ENCODE peak calls at places on chromosomes 7 and 10, in seven cellular contexts. W is IMR-90, V is esophagus muscularis mucosa, U is A549, S is H54, X is stomach, P is endothelial cell of umbilical vein. Y is an unnamed sample.

GRCh38 chr10:1043532-1043995 is 5.4 kb downstream of the IDI1 start:
- DNase-seq in W (no peak), V (no peak), U (no peak), S (no peak), X (no peak), P (peak; percentile 32), Y (no peak)

GRCh38 chr10:125186431-125187170 is 26.2 kb upstream of the CTBP2 start:
- DNase-seq in W (no peak), V (no peak), U (no peak), S (no peak), X (no peak), P (no peak), Y (no peak)

GRCh38 chr7:53350241-53350640 is 314.8 kb downstream of the POM121L12 start:
- DNase-seq in W (no peak), V (no peak), U (no peak), S (peak; percentile 40), X (no peak), P (peak; percentile 29), Y (no peak)

GRCh38 chr10:74929197-74929596 is 102.8 kb downstream of the KAT6B start:
- DNase-seq in W (peak; percentile 71), V (no peak), U (no peak), S (no peak), X (no peak), P (peak; percentile 22), Y (no peak)

GRCh38 chr7:19401461-19401860 is 256.2 kb upstream of the FERD3L start:
- DNase-seq in W (peak; percentile 62), V (no peak), U (no peak), S (no peak), X (no peak), P (no peak), Y (no peak)

GRCh38 chr7:11538751-11539299 is 293.2 kb downstream of the THSD7A start:
- DNase-seq in W (no peak), V (no peak), U (no peak), S (no peak), X (no peak), P (no peak), Y (no peak)

GRCh38 chr7:100034871-100035510 is 14.6 kb upstream of the ZSCAN21 start:
- DNase-seq in W (peak; percentile 98), V (no peak), U (no peak), S (peak; percentile 55), X (no peak), P (peak; percentile 46), Y (no peak)

GRCh38 chr10:79184141-79184625 is 115.4 kb downstream of the ZMIZ1 start:
- DNase-seq in W (peak; percentile 84), V (no peak), U (peak; percentile 72), S (peak; percentile 65), X (peak; percentile 50), P (peak; percentile 79), Y (no peak)

GRCh38 chr10:59819265-59819664 is 66.0 kb upstream of the MRLN start:
- DNase-seq in W (no peak), V (no peak), U (no peak), S (no peak), X (no peak), P (peak; percentile 59), Y (no peak)

GRCh38 chr10:118595598-118596425 is at the start of gene PRLHR:
- DNase-seq in W (peak; percentile 10), V (no peak), U (peak; percentile 35), S (peak; percentile 22), X (no peak), P (no peak), Y (no peak)

GRCh38 chr10:46028584-46029570 is 1.5 kb downstream of the NCOA4 start:
- DNase-seq in W (peak; percentile 81), V (no peak), U (peak; percentile 66), S (peak; percentile 32), X (no peak), P (peak; percentile 76), Y (no peak)

GRCh38 chr10:99967961-99968360 is 41.8 kb downstream of the DNMBP start:
- DNase-seq in W (no peak), V (no peak), U (no peak), S (no peak), X (no peak), P (no peak), Y (no peak)

GRCh38 chr10:16777473-16778370 is 39.5 kb downstream of the RSU1 start:
- DNase-seq in W (peak; percentile 63), V (no peak), U (peak; percentile 53), S (peak; percentile 29), X (no peak), P (peak; percentile 97), Y (peak; percentile 36)

GRCh38 chr10:113272511-113272910 is 280.3 kb upstream of the HABP2 start:
- DNase-seq in W (no peak), V (no peak), U (no peak), S (no peak), X (no peak), P (no peak), Y (no peak)

GRCh38 chr7:11951909-11952308 is 119.9 kb upstream of the THSD7A start:
- DNase-seq in W (no peak), V (no peak), U (no peak), S (no peak), X (no peak), P (no peak), Y (no peak)

GRCh38 chr7:75630549-75630948 is 108.2 kb downstream of the HIP1 start:
- DNase-seq in W (no peak), V (no peak), U (no peak), S (no peak), X (no peak), P (no peak), Y (no peak)

GRCh38 chr7:54091322-54091721 is 450.9 kb upstream of the VSTM2A start:
- DNase-seq in W (no peak), V (no peak), U (no peak), S (no peak), X (no peak), P (no peak), Y (no peak)

GRCh38 chr7:50356945-50357268 is 52.4 kb downstream of the IKZF1 start:
- DNase-seq in W (no peak), V (no peak), U (no peak), S (no peak), X (no peak), P (no peak), Y (no peak)

DNA sequence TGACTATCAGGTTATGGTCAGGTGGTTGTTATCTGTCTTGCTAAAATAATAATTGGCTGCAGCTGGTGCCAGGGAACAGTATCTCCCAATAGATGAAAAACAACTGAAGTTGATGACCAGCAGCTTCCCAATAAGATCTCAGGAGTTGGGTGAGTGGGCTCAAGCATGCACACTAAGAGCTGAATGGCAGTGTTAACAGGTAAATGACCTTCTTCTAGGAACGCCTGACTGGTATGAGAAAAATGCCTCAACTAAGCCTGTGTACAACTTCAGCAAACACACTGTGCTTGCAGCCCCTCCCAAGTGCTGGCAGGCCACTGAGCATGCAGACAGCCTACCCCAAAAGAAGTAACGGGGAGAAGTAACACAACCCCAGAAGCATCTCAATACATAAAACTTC is 636.9 kb downstream of the ACTR3B start:
- DNase-seq in W (no peak), V (peak; percentile 68), U (no peak), S (no peak), X (no peak), P (no peak), Y (no peak)
- TF ChIP-seq POLR2A in W (no peak), V (no peak), U (no peak), S (no peak), X (no peak), P (no peak), Y (no peak)

GRCh38 chr7:74216361-74216761 is 6.6 kb downstream of the LAT2 start:
- DNase-seq in W (no peak), V (no peak), U (no peak), S (no peak), X (no peak), P (no peak), Y (no peak)

GRCh38 chr7:74218343-74218698 is 8.5 kb downstream of the LAT2 start:
- DNase-seq in W (no peak), V (no peak), U (no peak), S (no peak), X (no peak), P (no peak), Y (no peak)

GRCh38 chr7:74219416-74219815 is 9.6 kb downstream of the LAT2 start:
- DNase-seq in W (no peak), V (no peak), U (no peak), S (no peak), X (no peak), P (no peak), Y (no peak)

GRCh38 chr7:74215921-74216320 is 6.1 kb downstream of the LAT2 start:
- DNase-seq in W (no peak), V (no peak), U (no peak), S (no peak), X (no peak), P (no peak), Y (no peak)

GRCh38 chr7:74217455-74218342 is 7.9 kb downstream of the LAT2 start:
- DNase-seq in W (peak; percentile 28), V (no peak), U (no peak), S (no peak), X (no peak), P (no peak), Y (no peak)
- TF ChIP-seq POLR2A in W (no peak), V (no peak), U (no peak), S (no peak), X (no peak), P (no peak), Y (no peak)

GRCh38 chr10:28530751-28531150 is 2.2 kb upstream of the WAC start:
- DNase-seq in W (peak; percentile 39), V (no peak), U (no peak), S (no peak), X (no peak), P (no peak), Y (no peak)

GRCh38 chr10:28533315-28533564 is 322 bp downstream of the WAC start:
- DNase-seq in W (no peak), V (no peak), U (no peak), S (peak; percentile 13), X (no peak), P (no peak), Y (no peak)

GRCh38 chr10:28532223-28532508 is 752 bp upstream of the WAC start:
- DNase-seq in W (no peak), V (no peak), U (peak; percentile 21), S (no peak), X (no peak), P (no peak), Y (no peak)

GRCh38 chr10:28533571-28534304 is 820 bp downstream of the WAC start:
- DNase-seq in W (peak; percentile 26), V (peak; percentile 93), U (peak; percentile 46), S (peak; percentile 35), X (peak; percentile 75), P (peak; percentile 51), Y (peak; percentile 78)

GRCh38 chr10:28532509-28533314 is at the start of gene WAC:
- DNase-seq in W (peak; percentile 89), V (peak; percentile 98), U (peak; percentile 67), S (peak; percentile 79), X (peak; percentile 97), P (peak; percentile 94), Y (peak; percentile 96)
- TF ChIP-seq POLR2A in W (peak; percentile 96), V (peak; percentile 72), U (peak; percentile 60), S (peak; percentile 52), X (no peak), P (no peak), Y (peak; percentile 81)

GRCh38 chr7:128895320-128895719 is 15.2 kb downstream of the KCP start:
- DNase-seq in W (no peak), V (no peak), U (no peak), S (no peak), X (no peak), P (no peak), Y (no peak)
- TF ChIP-seq POLR2A in W (no peak), V (no peak), U (no peak), S (no peak), X (no peak), P (no peak), Y (no peak)

GRCh38 chr10:95474228-95475002 is 86.8 kb downstream of the SORBS1 start:
- DNase-seq in W (no peak), V (no peak), U (no peak), S (no peak), X (no peak), P (peak; percentile 33), Y (no peak)
- TF ChIP-seq POLR2A in W (no peak), V (no peak), U (no peak), S (no peak), X (no peak), P (no peak), Y (no peak)

Y was measured in ovary.